ENCODE peak calls at places on chromosomes 3 and 15, in six cellular contexts. R is neuronal stem cell, W is H1, Q is mesenchymal stem cell, K is IMR-90, Y is H9. P is an unnamed sample.

GRCh38 chr3:37240170-37240945 is 66.0 kb upstream of the LRRFIP2 start:
- DNase-seq in Y (no peak), K (no peak), R (no peak), Q (no peak), W (no peak), P (no peak)

GRCh38 chr15:94297543-94297942 is 66.2 kb downstream of the MCTP2 start:
- DNase-seq in Y (no peak), R (no peak), K (no peak), W (no peak), Q (peak), P (no peak)

GRCh38 chr15:48447657-48448056 is 116.4 kb downstream of the DUT start:
- DNase-seq in W (no peak), Q (peak), R (no peak), K (peak), Y (no peak), P (no peak)

GRCh38 chr15:85002517-85002916 is 20.9 kb downstream of the PDE8A start:
- DNase-seq in Q (no peak), Y (no peak), W (no peak), K (no peak), R (no peak), P (peak)

GRCh38 chr3:53764376-53764775 is 81.8 kb downstream of the CHDH start:
- DNase-seq in R (no peak), Y (no peak), W (no peak), Q (no peak), K (no peak), P (no peak)

GRCh38 chr3:155070316-155070715 is 9.8 kb upstream of the MME start:
- DNase-seq in Q (no peak), R (no peak), K (peak), Y (no peak), W (no peak), P (no peak)

GRCh38 chr3:17678116-17678741 is 64.2 kb downstream of the TBC1D5 start:
- DNase-seq in R (no peak), W (no peak), Q (peak), K (peak), Y (no peak), P (no peak)

GRCh38 chr15:66483131-66483566 is 14.4 kb downstream of the SNAPC5 start:
- DNase-seq in R (no peak), W (no peak), K (peak), Y (no peak), Q (peak), P (no peak)

GRCh38 chr3:106249159-106249558 is 380.3 kb upstream of the CBLB start:
- DNase-seq in K (peak), R (no peak), Q (peak), W (no peak), Y (no peak), P (no peak)

GRCh38 chr3:127193341-127193740 is 410 bp downstream of the PRR23E start:
- DNase-seq in W (no peak), R (no peak), Y (peak), K (no peak), Q (no peak), P (no peak)

GRCh38 chr3:187841552-187841951 is 96.3 kb upstream of the BCL6 start:
- DNase-seq in Y (no peak), W (no peak), K (peak), Q (peak), R (peak), P (no peak)

GRCh38 chr15:62071711-62072308 is 5.0 kb downstream of the C2CD4A start:
- DNase-seq in W (no peak), R (no peak), K (peak), Y (no peak), Q (peak), P (peak)

GRCh38 chr3:133152056-133152455 is 113.9 kb downstream of the TMEM108 start:
- DNase-seq in Y (no peak), W (no peak), Q (no peak), R (no peak), K (no peak), P (peak)

GRCh38 chr3:168398371-168399030 is 302.8 kb upstream of the GOLIM4 start:
- DNase-seq in R (no peak), Y (no peak), K (peak), W (no peak), Q (peak), P (no peak)

GRCh38 chr3:22937536-22937935 is 265.6 kb upstream of the UBE2E2 start:
- DNase-seq in R (no peak), W (no peak), Y (no peak), K (peak), Q (peak), P (no peak)

GRCh38 chr15:31799711-31800321 is 230.5 kb upstream of the CHRNA7 start:
- DNase-seq in R (no peak), K (no peak), Y (no peak), Q (no peak), W (no peak), P (no peak)

GRCh38 chr3:72347819-72348319 is 500.4 kb downstream of the SHQ1 start:
- DNase-seq in Y (peak), W (no peak), Q (peak), R (no peak), K (no peak), P (peak)

GRCh38 chr3:129888739-129889138 is 4.8 kb downstream of the TMCC1 start:
- DNase-seq in K (peak), Y (no peak), W (no peak), Q (peak), R (no peak), P (no peak)

GRCh38 chr3:73586190-73586589 is 38.6 kb downstream of the PDZRN3 start:
- DNase-seq in Q (no peak), R (no peak), K (no peak), Y (no peak), W (no peak), P (no peak)
- H2BK15ac ChIP-seq in Q (no peak), R (no peak), K (no peak), Y (no peak), W (no peak), P (no peak)

DNA sequence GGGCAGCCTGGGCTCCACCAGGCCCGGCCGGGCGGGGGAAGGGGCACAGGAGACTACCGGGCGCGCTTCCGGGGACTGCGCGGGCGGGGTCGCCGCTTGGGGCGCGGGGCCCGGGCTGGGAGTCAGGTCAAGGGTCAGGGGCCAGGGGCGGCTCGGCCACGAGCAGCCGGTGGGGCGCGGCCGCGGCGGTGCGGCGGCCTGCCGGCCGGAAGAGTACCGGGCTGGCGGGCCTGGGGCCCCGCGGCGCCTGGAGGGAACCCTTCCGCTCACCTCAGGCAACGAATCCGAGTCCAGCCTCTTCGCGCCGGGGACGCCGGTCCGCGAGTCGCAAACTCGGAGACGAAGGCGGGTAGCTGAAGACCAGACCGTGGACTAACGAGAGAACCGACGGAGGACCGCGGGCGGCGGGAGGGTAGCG is 217 bp downstream of the RHOA start:
- DNase-seq in R (no peak), W (no peak), Q (no peak), Y (no peak), K (no peak), P (no peak)
- H4K8ac ChIP-seq in R (no peak), W (peak), Q (peak), Y (no peak), K (peak), P (peak)

GRCh38 chr15:79036323-79036722 is 54.3 kb downstream of the RASGRF1 start:
- DNase-seq in W (no peak), K (no peak), R (no peak), Y (no peak), Q (no peak), P (no peak)

GRCh38 chr15:79032656-79033055 is 57.9 kb downstream of the RASGRF1 start:
- DNase-seq in Y (no peak), R (no peak), K (no peak), Q (no peak), W (no peak), P (no peak)

GRCh38 chr15:79035814-79036213 is 54.8 kb downstream of the RASGRF1 start:
- DNase-seq in W (no peak), R (no peak), Q (no peak), Y (peak), K (no peak), P (no peak)

GRCh38 chr15:79034284-79034683 is 56.3 kb downstream of the RASGRF1 start:
- DNase-seq in R (no peak), K (no peak), W (no peak), Q (no peak), Y (no peak), P (no peak)

DNA sequence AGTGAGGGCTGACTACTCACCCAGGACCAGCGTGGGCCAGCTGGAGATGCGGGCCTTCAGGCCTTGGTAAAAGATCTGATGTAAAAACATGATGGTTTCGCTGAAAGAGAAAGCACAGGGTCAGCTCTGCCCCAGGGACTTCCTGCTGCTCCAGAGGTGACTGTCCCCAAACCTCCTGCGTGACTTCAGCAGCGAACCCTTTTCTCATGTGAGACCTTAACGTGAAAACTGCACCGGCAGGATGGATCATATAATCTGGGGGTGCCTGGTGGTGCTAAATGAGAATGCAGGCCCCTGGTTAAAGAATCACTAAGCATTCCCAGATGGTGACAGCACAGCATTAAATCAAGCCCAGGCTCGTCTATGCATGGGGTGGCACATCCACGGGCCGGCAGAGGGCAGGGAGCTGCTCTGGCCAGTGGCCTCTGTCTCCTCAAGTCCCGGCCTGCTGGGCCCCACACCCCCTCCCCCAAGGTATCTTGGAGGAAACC is 55.4 kb downstream of the RASGRF1 start:
- DNase-seq in R (no peak), Y (peak), K (no peak), W (no peak), Q (peak), P (peak)
- H2BK15ac ChIP-seq in R (no peak), Y (no peak), K (no peak), W (no peak), Q (no peak), P (no peak)

GRCh38 chr3:25664066-25664809 is 469 bp downstream of the TOP2B start:
- DNase-seq in R (peak), Y (peak), W (no peak), K (peak), Q (peak), P (peak)
- H4K8ac ChIP-seq in R (peak), Y (no peak), W (peak), K (peak), Q (peak), P (peak)

DNA sequence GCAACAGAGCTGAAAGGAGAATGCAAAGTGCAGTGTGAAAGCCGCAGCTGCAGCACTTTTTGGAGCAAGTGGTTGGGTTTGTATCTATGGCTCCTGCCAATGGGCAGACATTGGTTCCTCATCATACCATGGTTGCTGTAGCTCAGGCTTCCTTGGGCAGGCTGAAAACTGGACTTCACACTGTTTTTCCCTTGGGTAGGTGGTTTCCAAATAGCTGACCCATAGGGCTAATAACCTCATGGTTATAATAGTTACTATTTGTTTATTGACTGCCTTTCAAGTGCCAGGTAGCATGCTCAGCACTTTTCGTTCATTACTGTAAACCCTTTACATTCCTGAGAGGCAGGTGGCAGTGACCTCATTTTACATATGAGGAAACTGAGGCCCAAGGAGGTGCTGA is 4.5 kb downstream of the CGNL1 start:
- DNase-seq in Q (no peak), W (no peak), K (no peak), Y (no peak), R (no peak), P (no peak)
- H2BK15ac ChIP-seq in Q (no peak), W (peak), K (no peak), Y (no peak), R (no peak), P (no peak)

GRCh38 chr3:98331329-98331728 is 22.3 kb upstream of the OR5K4 start:
- DNase-seq in W (no peak), Y (no peak), R (no peak), K (no peak), Q (no peak), P (no peak)

GRCh38 chr3:98326494-98326893 is 27.2 kb upstream of the OR5K4 start:
- DNase-seq in Y (no peak), W (no peak), R (no peak), K (no peak), Q (no peak), P (no peak)

GRCh38 chr3:98326945-98327344 is 26.7 kb upstream of the OR5K4 start:
- DNase-seq in Y (no peak), R (no peak), K (no peak), W (no peak), Q (no peak), P (no peak)

GRCh38 chr3:98328933-98329332 is 24.7 kb upstream of the OR5K4 start:
- DNase-seq in R (no peak), K (no peak), W (no peak), Y (no peak), Q (no peak), P (no peak)

DNA sequence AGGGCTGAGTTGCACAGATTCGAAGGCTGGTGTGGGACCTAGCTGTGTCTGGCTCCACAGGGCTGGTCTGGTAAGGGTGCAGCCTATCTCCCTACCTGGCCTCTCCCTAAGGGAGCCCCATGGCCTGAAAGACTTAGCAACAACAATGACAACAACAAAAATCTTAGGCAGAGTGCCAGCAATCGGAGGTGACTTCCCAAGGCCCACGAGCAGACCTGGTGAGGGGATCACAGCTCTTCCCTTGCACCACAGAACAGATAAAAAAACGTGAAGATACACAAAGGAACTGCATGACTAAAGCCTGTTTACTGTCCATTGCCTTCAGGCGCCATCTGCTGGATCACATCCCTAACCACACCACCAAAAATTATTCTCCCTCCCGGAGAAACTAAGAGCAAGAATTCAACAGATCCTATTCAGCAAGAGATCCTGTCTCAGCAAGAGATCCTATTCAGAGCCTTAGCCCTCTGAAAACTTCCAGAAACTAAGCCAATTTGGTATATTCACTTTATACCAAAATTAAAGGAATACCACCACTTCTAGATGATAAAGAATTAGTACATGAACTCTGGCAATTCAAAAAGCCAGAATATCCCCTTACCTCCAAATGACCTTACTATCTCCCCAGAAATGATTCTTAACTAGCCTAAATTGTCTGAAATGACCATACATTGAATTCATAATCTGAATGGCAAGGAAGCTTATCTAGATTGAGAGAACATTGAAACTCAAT is 24.1 kb upstream of the OR5K4 start:
- DNase-seq in W (no peak), Y (peak), Q (peak), K (peak), R (peak), P (peak)
- H4K8ac ChIP-seq in W (peak), Y (no peak), Q (no peak), K (no peak), R (no peak), P (no peak)

GRCh38 chr15:90794538-90794937 is 73.8 kb upstream of the FURIN start:
- DNase-seq in W (no peak), Y (no peak), Q (no peak), K (no peak), R (no peak), P (no peak)

GRCh38 chr15:90789496-90789895 is 72.3 kb downstream of the BLM start:
- DNase-seq in W (no peak), K (no peak), Q (no peak), Y (no peak), R (no peak), P (no peak)

GRCh38 chr15:90787881-90788280 is 70.7 kb downstream of the BLM start:
- DNase-seq in R (no peak), K (peak), W (no peak), Q (no peak), Y (no peak), P (no peak)

GRCh38 chr15:90790561-90790960 is 73.4 kb downstream of the BLM start:
- DNase-seq in R (no peak), W (no peak), Q (no peak), K (no peak), Y (no peak), P (no peak)

DNA sequence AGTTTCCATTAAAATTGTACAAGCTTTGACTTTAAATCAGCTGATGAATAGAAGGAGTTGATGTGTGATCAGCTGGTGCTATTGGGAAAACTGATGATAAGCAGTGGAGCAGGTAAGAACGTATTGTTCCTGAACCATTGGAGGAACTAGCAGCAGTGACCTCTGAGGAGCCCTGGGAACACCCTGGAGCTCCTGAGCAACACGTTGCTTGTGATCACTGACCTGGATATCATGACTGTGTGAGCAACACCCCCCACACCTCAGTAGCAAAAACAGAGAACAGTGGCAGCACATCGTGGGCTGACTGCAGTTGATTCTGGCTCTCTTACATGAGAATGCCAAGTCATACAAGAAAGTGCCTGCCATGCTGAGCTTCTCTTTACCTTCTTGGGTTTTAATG is 72.9 kb downstream of the BLM start:
- DNase-seq in R (no peak), Y (no peak), K (no peak), Q (no peak), W (no peak), P (no peak)
- H2BK15ac ChIP-seq in R (no peak), Y (no peak), K (no peak), Q (no peak), W (no peak), P (no peak)

GRCh38 chr3:29279276-29279675 is 1.6 kb upstream of the RBMS3 start:
- DNase-seq in K (no peak), Q (peak), W (no peak), Y (no peak), R (no peak), P (no peak)

GRCh38 chr3:29281265-29282228 is 676 bp downstream of the RBMS3 start:
- DNase-seq in R (peak), Y (peak), W (no peak), Q (peak), K (peak), P (peak)

GRCh38 chr3:29279830-29280229 is 1.0 kb upstream of the RBMS3 start:
- DNase-seq in R (no peak), Y (no peak), Q (peak), K (peak), W (no peak), P (no peak)

GRCh38 chr3:29282431-29283296 is 1.8 kb downstream of the RBMS3 start:
- DNase-seq in Q (peak), W (no peak), K (peak), R (no peak), Y (no peak), P (peak)

DNA sequence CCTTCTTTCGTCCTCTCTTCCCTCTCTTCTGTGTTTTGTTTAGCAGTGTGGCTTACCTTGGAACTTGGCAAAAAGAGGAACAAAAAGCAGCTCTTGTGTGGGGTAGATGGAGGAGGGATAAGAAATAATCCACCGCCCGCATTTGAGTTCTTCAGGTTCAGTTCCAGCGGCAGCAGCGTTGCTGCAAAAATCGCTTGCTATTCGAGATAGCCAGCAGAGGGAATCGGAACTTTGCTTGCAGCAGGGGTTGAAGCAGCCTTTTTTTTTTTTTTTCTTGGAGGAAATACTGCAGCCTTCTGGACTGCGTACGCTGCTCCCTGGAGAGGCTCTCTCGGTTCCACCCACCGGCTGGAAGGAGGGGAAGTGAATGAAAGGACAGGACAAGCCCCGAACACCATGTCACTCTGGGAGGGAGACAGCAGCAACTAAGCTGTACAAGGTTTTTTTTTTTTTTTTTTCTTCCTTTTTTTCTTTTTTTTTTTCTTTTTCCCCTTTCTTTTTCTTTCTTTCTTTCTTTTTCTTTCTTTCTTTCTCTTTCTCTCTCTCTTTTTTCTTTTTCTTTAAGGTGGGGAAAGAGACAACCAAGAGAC is at the start of gene RBMS3:
- DNase-seq in Q (peak), W (peak), Y (peak), K (peak), R (peak), P (peak)
- H4K8ac ChIP-seq in Q (peak), W (no peak), Y (no peak), K (peak), R (no peak), P (peak)

GRCh38 chr3:4819294-4819693 is 159.9 kb upstream of the BHLHE40 start:
- DNase-seq in W (no peak), Y (no peak), Q (no peak), R (no peak), K (no peak), P (peak)
- H2BK15ac ChIP-seq in W (no peak), Y (no peak), Q (no peak), R (no peak), K (no peak), P (no peak)

GRCh38 chr15:40693904-40694705 is 869 bp upstream of the RAD51 start:
- DNase-seq in R (no peak), W (no peak), K (no peak), Y (no peak), Q (no peak), P (no peak)
- H4K8ac ChIP-seq in R (no peak), W (no peak), K (peak), Y (no peak), Q (peak), P (no peak)